ENCODE peak calls at places on chromosomes 16 and 17, in four cellular contexts. D, C, G and H are unnamed samples.

GRCh38 chr16:82523786-82524185 is 103.0 kb upstream of the CDH13 start:
- DNase-seq in G (no peak), C (no peak), D (no peak), H (no peak)

GRCh38 chr17:45425125-45425983 is 7.3 kb downstream of the ARHGAP27 start:
- DNase-seq in G (no peak), C (no peak), D (peak; percentile 63), H (peak; percentile 98)

GRCh38 chr17:50185724-50186545 is 15.5 kb downstream of the COL1A1 start:
- DNase-seq in C (no peak), G (no peak), D (no peak), H (no peak)

GRCh38 chr17:29572691-29573557 is 4.4 kb downstream of the TP53I13 start:
- DNase-seq in D (peak; percentile 91), C (peak; percentile 43), G (no peak), H (no peak)

GRCh38 chr16:35186045-35186759 is 1726.8 kb downstream of the TP53TG3F start:
- DNase-seq in G (no peak), C (no peak), D (no peak), H (no peak)

GRCh38 chr17:20955437-20956323 is 87.1 kb downstream of the USP22 start:
- DNase-seq in C (peak; percentile 48), G (no peak), D (no peak), H (no peak)

GRCh38 chr16:65180986-65181710 is 59.3 kb upstream of the CDH11 start:
- DNase-seq in D (no peak), G (no peak), C (no peak), H (no peak)

GRCh38 chr17:80982426-80982974 is 9.1 kb upstream of the CHMP6 start:
- DNase-seq in G (no peak), D (no peak), C (no peak), H (no peak)

GRCh38 chr17:80847506-80848230 is 144.0 kb upstream of the CHMP6 start:
- DNase-seq in G (no peak), C (no peak), D (peak; percentile 51), H (no peak)

GRCh38 chr16:67673712-67674580 is 7.3 kb downstream of the C16orf86 start:
- DNase-seq in C (peak; percentile 72), G (no peak), D (peak; percentile 82), H (no peak)

GRCh38 chr17:50634915-50635719 is 436 bp downstream of the ABCC3 start:
- DNase-seq in D (peak; percentile 78), G (no peak), C (no peak), H (no peak)

GRCh38 chr16:27407158-27407557 is 5.2 kb downstream of the IL21R start:
- DNase-seq in C (no peak), G (no peak), D (no peak), H (no peak)

GRCh38 chr17:4544135-4544651 is 11.0 kb downstream of the MYBBP1A start:
- DNase-seq in G (no peak), D (no peak), C (no peak), H (no peak)

GRCh38 chr16:22233050-22233405 is 26.9 kb downstream of the EEF2K start:
- DNase-seq in C (no peak), G (no peak), D (no peak), H (no peak)

GRCh38 chr17:8828517-8828875 is 29.3 kb upstream of the MFSD6L start:
- DNase-seq in D (no peak), C (no peak), G (no peak), H (no peak)

GRCh38 chr17:38560503-38561318 is 45.0 kb downstream of the SRCIN1 start:
- DNase-seq in D (no peak), G (no peak), C (no peak), H (no peak)

GRCh38 chr17:15510361-15510760 is 42.9 kb upstream of the CDRT4 start:
- DNase-seq in D (no peak), G (peak; percentile 42), C (no peak), H (peak; percentile 19)

GRCh38 chr17:43759836-43760235 is 1.2 kb upstream of the SOST start:
- DNase-seq in G (no peak), C (no peak), D (no peak), H (no peak)

GRCh38 chr17:17928422-17929386 is 43.5 kb downstream of the TOM1L2 start:
- DNase-seq in D (no peak), C (no peak), G (no peak), H (no peak)

GRCh38 chr17:3553419-3554401 is 3.9 kb downstream of the TRPV3 start:
- DNase-seq in D (no peak), C (no peak), G (no peak), H (no peak)

GRCh38 chr17:4433515-4434031 is at the start of gene SPNS3:
- DNase-seq in D (no peak), C (no peak), G (no peak), H (no peak)

GRCh38 chr16:77290451-77291110 is 91.4 kb downstream of the SYCE1L start:
- DNase-seq in D (no peak), C (no peak), G (no peak), H (no peak)

GRCh38 chr16:81467072-81467471 is 22.5 kb downstream of the CMIP start:
- DNase-seq in G (no peak), C (no peak), D (no peak), H (no peak)

GRCh38 chr17:28405632-28406477 is at the start of gene SLC46A1:
- DNase-seq in C (peak; percentile 54), D (peak; percentile 90), G (no peak), H (no peak)

GRCh38 chr16:86298166-86299131 is 211.9 kb upstream of the FOXF1 start:
- DNase-seq in C (peak; percentile 38), G (no peak), D (no peak), H (no peak)

GRCh38 chr16:86302710-86303109 is 207.6 kb upstream of the FOXF1 start:
- DNase-seq in G (no peak), D (no peak), C (no peak), H (no peak)

GRCh38 chr16:86303787-86304685 is 206.3 kb upstream of the FOXF1 start:
- DNase-seq in D (no peak), G (no peak), C (peak; percentile 68), H (no peak)

GRCh38 chr16:86299882-86300490 is 210.3 kb upstream of the FOXF1 start:
- DNase-seq in D (no peak), C (no peak), G (no peak), H (no peak)

GRCh38 chr16:86300746-86301480 is 209.4 kb upstream of the FOXF1 start:
- DNase-seq in G (no peak), D (no peak), C (no peak), H (no peak)
- H3K4me3 ChIP-seq in G (no peak overlapping the region), D (no peak overlapping the region), C (no peak overlapping the region), H (no peak overlapping the region)

GRCh38 chr16:50323335-50324011 is 45.3 kb downstream of the BRD7 start:
- DNase-seq in D (no peak), C (peak; percentile 54), G (peak; percentile 8), H (peak; percentile 21)

GRCh38 chr16:50324345-50324744 is 44.4 kb downstream of the BRD7 start:
- DNase-seq in G (no peak), D (no peak), C (no peak), H (no peak)

GRCh38 chr16:50320310-50320709 is 48.5 kb downstream of the BRD7 start:
- DNase-seq in C (no peak), D (no peak), G (no peak), H (no peak)

GRCh38 chr16:50318796-50319578 is 49.8 kb downstream of the BRD7 start:
- DNase-seq in G (no peak), C (no peak), D (no peak), H (no peak)

GRCh38 chr16:50322333-50322732 is 46.5 kb downstream of the BRD7 start:
- DNase-seq in D (no peak), C (no peak), G (no peak), H (no peak)
- H3K4me3 ChIP-seq in D (no peak overlapping the region), C (no peak overlapping the region), G (no peak overlapping the region), H (no peak overlapping the region)

GRCh38 chr17:83031321-83031945 is 48.0 kb upstream of the METRNL start:
- DNase-seq in G (no peak), D (no peak), C (no peak), H (no peak)
- H3K4me3 ChIP-seq in G (no peak overlapping the region), D (no peak overlapping the region), C (no peak overlapping the region), H (no peak overlapping the region)

DNA sequence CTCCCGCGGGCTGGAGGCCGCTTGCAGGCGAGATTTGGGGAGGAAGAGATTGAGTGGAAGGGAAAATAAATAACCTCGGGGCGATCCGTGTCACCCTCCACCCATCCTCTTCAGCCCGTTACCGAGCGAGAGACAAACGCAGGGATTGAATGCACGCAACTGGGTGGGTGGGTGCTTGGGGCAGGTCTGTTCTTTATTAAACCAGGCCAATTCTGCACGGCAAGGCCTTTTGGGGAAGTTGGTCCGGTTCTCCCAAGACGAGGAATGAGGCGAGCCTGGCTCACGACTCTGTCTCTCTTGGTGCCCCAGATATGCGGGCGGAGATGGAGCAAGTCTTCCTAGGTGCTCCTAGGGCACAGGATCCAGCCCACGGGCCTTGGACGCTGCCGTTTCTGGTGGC is 396 bp upstream of the HOXB7 start:
- DNase-seq in G (no peak), C (no peak), D (peak; percentile 78), H (no peak)
- H3K4me3 ChIP-seq in G (peak overlapping the region; percentile 68), C (peak overlapping the region; percentile 42), D (peak overlapping the region; percentile 70), H (peak overlapping the region; percentile 90)

GRCh38 chr17:58756246-58757161 is 850 bp downstream of the PPM1E start:
- DNase-seq in D (no peak), C (no peak), G (no peak), H (no peak)

GRCh38 chr17:58755577-58756245 is at the start of gene PPM1E:
- DNase-seq in C (peak; percentile 28), G (no peak), D (peak; percentile 79), H (no peak)

GRCh38 chr17:58753026-58753425 is 2.6 kb upstream of the PPM1E start:
- DNase-seq in D (no peak), G (no peak), C (no peak), H (no peak)

GRCh38 chr17:58757162-58757613 is 1.5 kb downstream of the PPM1E start:
- DNase-seq in C (no peak), D (no peak), G (no peak), H (no peak)

DNA sequence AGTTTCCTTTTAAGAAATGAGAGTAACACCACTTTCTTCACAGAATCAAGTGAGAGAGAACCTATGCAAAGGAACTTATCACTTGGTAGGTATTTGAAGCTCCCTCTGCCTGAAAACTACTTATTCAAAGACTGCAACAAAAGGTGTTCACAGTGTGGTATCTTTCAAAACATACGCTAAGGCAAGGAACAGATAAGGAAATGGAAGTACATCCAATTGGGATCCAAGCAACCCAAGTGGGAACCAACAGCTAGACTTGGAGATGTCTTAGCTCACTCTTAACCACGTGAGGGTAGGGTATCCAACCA is 431 bp upstream of the PPM1E start:
- DNase-seq in C (no peak), D (no peak), G (no peak), H (no peak)
- H3K4me3 ChIP-seq in C (peak overlapping the region; percentile 50), D (no peak overlapping the region), G (peak overlapping the region; percentile 57), H (no peak overlapping the region)